ENCODE peak calls at places on chromosomes 16 and 17, in nine cellular contexts. J is tibial nerve, M is GM23248, R is OCI-LY7, G is sigmoid colon, L is HL-60, C is uterus, D is mesendoderm, P is body of pancreas. Z is an unnamed sample.

GRCh38 chr17:58541249-58541648 is 26.8 kb upstream of the MTMR4 start:
- DNase-seq in G (no peak), J (no peak), R (peak), D (peak), M (peak), P (no peak), C (no peak), L (no peak), Z (no peak)

GRCh38 chr16:47197536-47198179 is 53.9 kb upstream of the NETO2 start:
- DNase-seq in C (no peak), M (peak), G (no peak), L (no peak), J (peak), P (peak), D (no peak), R (no peak), Z (no peak)

GRCh38 chr17:28053725-28054124 is 11.2 kb downstream of the NLK start:
- DNase-seq in R (no peak), D (no peak), L (no peak), P (no peak), M (no peak), C (no peak), J (no peak), G (no peak), Z (no peak)

GRCh38 chr17:49823614-49824013 is 24.3 kb downstream of the TAC4 start:
- DNase-seq in J (no peak), P (no peak), R (no peak), D (no peak), L (no peak), M (peak), C (no peak), G (no peak), Z (no peak)

GRCh38 chr17:67520916-67521772 is 144.1 kb downstream of the PITPNC1 start:
- DNase-seq in J (no peak), D (no peak), M (peak), G (no peak), P (no peak), R (no peak), C (no peak), L (no peak), Z (no peak)

GRCh38 chr16:2964416-2965223 is 545 bp downstream of the KREMEN2 start:
- DNase-seq in D (peak), J (no peak), G (no peak), P (no peak), C (no peak), R (peak), L (peak), M (peak), Z (peak)

GRCh38 chr16:28073836-28074235 is 10.3 kb upstream of the GSG1L start:
- DNase-seq in C (no peak), M (no peak), G (no peak), R (no peak), P (no peak), L (no peak), J (no peak), D (no peak), Z (no peak)

GRCh38 chr16:80034469-80034826 is 433.9 kb upstream of the MAF start:
- DNase-seq in P (no peak), G (no peak), L (no peak), D (no peak), R (no peak), M (no peak), J (no peak), C (no peak), Z (no peak)

GRCh38 chr17:79781012-79781665 is 3.2 kb downstream of the CBX2 start:
- DNase-seq in D (no peak), J (no peak), P (no peak), R (no peak), L (no peak), M (no peak), C (no peak), G (no peak), Z (no peak)

GRCh38 chr17:76585649-76586593 is at the start of gene ST6GALNAC2:
- DNase-seq in C (peak), P (peak), D (peak), L (peak), M (peak), G (peak), R (no peak), J (no peak), Z (peak)

GRCh38 chr17:3981455-3981854 is 17.2 kb upstream of the ATP2A3 start:
- DNase-seq in C (no peak), P (no peak), J (no peak), D (no peak), R (no peak), L (no peak), G (no peak), M (no peak), Z (no peak)

GRCh38 chr16:58518980-58519368 is 3.7 kb downstream of the SETD6 start:
- DNase-seq in C (no peak), L (no peak), P (no peak), D (no peak), J (no peak), M (no peak), G (no peak), R (no peak), Z (no peak)

GRCh38 chr16:4847774-4848587 is 700 bp downstream of the UBN1 start:
- DNase-seq in G (peak), P (peak), C (peak), D (peak), M (peak), R (peak), L (peak), J (peak), Z (peak)

GRCh38 chr17:17765359-17765758 is 71.4 kb downstream of the SREBF1 start:
- DNase-seq in M (no peak), J (no peak), C (no peak), R (peak), G (no peak), P (no peak), L (no peak), D (no peak), Z (no peak)
- H3K4me3 ChIP-seq in M (no peak), J (no peak), C (no peak), R (peak), G (no peak), P (no peak), L (no peak), D (no peak), Z (no peak)

GRCh38 chr17:80979547-80980378 is 11.9 kb upstream of the CHMP6 start:
- DNase-seq in R (no peak), M (no peak), C (no peak), L (no peak), P (no peak), G (no peak), D (no peak), J (no peak), Z (no peak)
- H3K27ac ChIP-seq in R (no peak), M (no peak), C (no peak), L (no peak), P (no peak), G (no peak), D (no peak), J (no peak), Z (no peak)

DNA sequence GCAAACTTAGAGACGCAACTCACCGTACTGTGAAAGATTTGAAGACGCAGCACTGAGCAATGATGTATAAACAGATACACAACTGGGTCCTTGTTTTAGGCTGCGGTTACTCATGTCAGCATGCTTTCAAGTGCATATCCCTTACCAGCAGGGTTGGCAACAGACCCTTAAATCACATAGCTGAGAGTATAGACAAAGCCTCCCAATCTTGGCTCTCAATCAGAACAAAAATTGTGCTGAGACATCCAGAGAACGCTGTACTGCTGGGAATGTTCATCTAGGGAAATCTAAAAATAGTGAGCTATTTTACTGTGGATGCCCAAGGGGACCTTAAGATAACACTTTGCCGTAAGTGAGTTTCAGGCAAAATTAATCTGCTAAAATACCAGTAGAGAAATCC is 84.4 kb upstream of the NUDT7 start:
- DNase-seq in M (no peak), P (no peak), L (no peak), G (no peak), D (no peak), R (no peak), J (no peak), C (no peak), Z (no peak)
- H3K4me3 ChIP-seq in M (no peak), P (no peak), L (no peak), G (no peak), D (no peak), R (no peak), J (no peak), C (no peak), Z (no peak)

GRCh38 chr17:29744121-29744520 is 121.4 kb upstream of the CORO6 start:
- DNase-seq in G (no peak), C (no peak), J (no peak), L (no peak), R (no peak), M (no peak), P (no peak), D (no peak), Z (no peak)

GRCh38 chr17:29734640-29735039 is 111.9 kb upstream of the CORO6 start:
- DNase-seq in P (no peak), J (no peak), R (no peak), M (no peak), G (no peak), L (no peak), C (no peak), D (no peak), Z (no peak)

GRCh38 chr17:29742210-29742513 is 119.5 kb upstream of the CORO6 start:
- DNase-seq in P (no peak), D (no peak), J (no peak), C (no peak), R (no peak), L (no peak), G (no peak), M (no peak), Z (no peak)

DNA sequence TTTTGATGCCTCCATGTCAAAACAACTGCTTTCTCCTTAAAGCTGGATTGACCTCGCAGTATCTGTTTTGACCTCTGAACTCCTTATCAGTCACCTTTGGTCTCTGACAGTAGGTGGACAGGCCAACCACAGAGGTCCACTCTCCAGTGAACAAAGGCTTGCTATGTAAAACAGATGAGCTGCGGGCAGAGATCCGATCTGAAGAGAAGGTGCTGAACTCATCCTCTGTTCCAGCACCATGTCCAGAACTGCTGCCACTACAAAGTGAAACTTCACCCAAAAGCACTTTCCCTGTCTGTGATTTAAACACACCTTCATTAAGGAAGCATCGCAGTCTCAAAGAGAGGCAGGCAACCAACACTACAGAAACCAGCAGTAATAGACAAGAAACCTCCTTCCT is 117.3 kb upstream of the CORO6 start:
- DNase-seq in M (no peak), P (no peak), G (no peak), D (no peak), C (no peak), J (no peak), R (no peak), L (no peak), Z (no peak)
- H3K27ac ChIP-seq in M (no peak), P (no peak), G (no peak), D (no peak), C (no peak), J (peak), R (no peak), L (no peak), Z (no peak)

DNA sequence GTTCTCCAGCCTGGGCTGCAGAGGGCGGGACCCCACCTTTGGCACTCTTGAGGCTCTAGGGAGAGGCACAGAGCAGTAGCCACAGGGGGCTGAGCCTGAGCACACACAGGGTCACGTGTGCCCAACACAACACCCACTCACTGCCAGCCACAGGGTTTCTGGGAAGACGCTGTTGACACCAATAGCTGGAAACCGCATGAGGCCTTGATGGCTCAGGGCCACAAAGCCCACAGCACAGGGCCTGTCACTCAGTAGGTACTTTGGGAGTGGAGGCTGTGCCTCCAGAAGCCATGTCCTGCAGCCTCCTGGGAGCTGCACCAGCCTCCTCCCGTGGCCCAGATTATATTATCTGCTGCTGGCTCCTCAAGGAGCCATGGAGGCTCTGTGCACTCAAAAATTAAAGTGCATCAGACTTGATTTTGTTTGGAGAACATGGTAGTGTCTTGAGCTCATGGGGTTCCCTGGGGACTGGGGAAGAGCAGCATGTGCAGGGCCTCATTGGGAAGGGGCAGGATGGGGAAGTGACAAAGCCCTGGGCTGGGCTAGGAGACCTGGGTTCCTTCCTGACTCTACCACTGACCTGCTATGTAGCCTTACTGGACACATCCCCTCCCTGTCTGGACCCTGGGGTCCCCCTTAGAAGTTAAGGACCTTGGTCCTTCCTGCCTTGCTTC is 12.5 kb upstream of the SREBF1 start:
- DNase-seq in C (peak), L (peak), G (peak), D (no peak), J (peak), M (peak), P (peak), R (no peak), Z (peak)
- H3K4me3 ChIP-seq in C (no peak), L (no peak), G (no peak), D (no peak), J (no peak), M (no peak), P (no peak), R (no peak), Z (no peak)

Z was measured in testis.